ENCODE peak calls at places on chromosomes 4 and X, in five cellular contexts. One of them, this sample, is unnamed.

GRCh38 chr4:74056114-74056857 is 17.8 kb upstream of the CXCL3 start:
- DNase-seq in stimulated activated CD8-positive, alpha-beta memory T cell treated with anti-CD3 and anti-CD28 coated beads, Interleukin-7, amount 100 ng/mL, for 1 hour: no peak
- DNase-seq in naive thymus-derived CD8-positive, alpha-beta T cell: no peak
- DNase-seq in endothelial cell: no peak
- DNase-seq in Right ventricle myocardium superior: no peak
- DNase-seq in this sample: no peak

GRCh38 chr4:5635826-5636196 is 72.5 kb downstream of the EVC2 start:
- DNase-seq in naive thymus-derived CD8-positive, alpha-beta T cell: no peak
- DNase-seq in endothelial cell: no peak
- DNase-seq in Right ventricle myocardium superior: no peak
- DNase-seq in stimulated activated CD8-positive, alpha-beta memory T cell treated with anti-CD3 and anti-CD28 coated beads, Interleukin-7, amount 100 ng/mL, for 1 hour: no peak
- DNase-seq in this sample: no peak

GRCh38 chr4:87219648-87220093 is 747 bp downstream of the KLHL8 start:
- DNase-seq in stimulated activated CD8-positive, alpha-beta memory T cell treated with anti-CD3 and anti-CD28 coated beads, Interleukin-7, amount 100 ng/mL, for 1 hour: peak; percentile 8
- DNase-seq in naive thymus-derived CD8-positive, alpha-beta T cell: peak; percentile 42
- DNase-seq in endothelial cell: no peak
- DNase-seq in Right ventricle myocardium superior: peak; percentile 71
- DNase-seq in this sample: peak; percentile 48

GRCh38 chr4:151519728-151520415 is 110.9 kb downstream of the FHIP1A start:
- DNase-seq in stimulated activated CD8-positive, alpha-beta memory T cell treated with anti-CD3 and anti-CD28 coated beads, Interleukin-7, amount 100 ng/mL, for 1 hour: no peak
- DNase-seq in endothelial cell: no peak
- DNase-seq in Right ventricle myocardium superior: no peak
- DNase-seq in naive thymus-derived CD8-positive, alpha-beta T cell: no peak
- DNase-seq in this sample: no peak

GRCh38 chr4:121668368-121669162 is 28.2 kb downstream of the ANXA5 start:
- DNase-seq in naive thymus-derived CD8-positive, alpha-beta T cell: no peak
- DNase-seq in stimulated activated CD8-positive, alpha-beta memory T cell treated with anti-CD3 and anti-CD28 coated beads, Interleukin-7, amount 100 ng/mL, for 1 hour: no peak
- DNase-seq in Right ventricle myocardium superior: no peak
- DNase-seq in endothelial cell: no peak
- DNase-seq in this sample: no peak

GRCh38 chr4:97411352-97411751 is 731.9 kb downstream of the STPG2 start:
- DNase-seq in stimulated activated CD8-positive, alpha-beta memory T cell treated with anti-CD3 and anti-CD28 coated beads, Interleukin-7, amount 100 ng/mL, for 1 hour: no peak
- DNase-seq in naive thymus-derived CD8-positive, alpha-beta T cell: no peak
- DNase-seq in endothelial cell: no peak
- DNase-seq in Right ventricle myocardium superior: no peak
- DNase-seq in this sample: no peak

GRCh38 chrX:13250831-13251612 is 68.8 kb downstream of the ATXN3L start:
- DNase-seq in endothelial cell: peak; percentile 9
- DNase-seq in naive thymus-derived CD8-positive, alpha-beta T cell: no peak
- DNase-seq in Right ventricle myocardium superior: no peak
- DNase-seq in stimulated activated CD8-positive, alpha-beta memory T cell treated with anti-CD3 and anti-CD28 coated beads, Interleukin-7, amount 100 ng/mL, for 1 hour: no peak
- DNase-seq in this sample: no peak

GRCh38 chrX:41384041-41384705 is 50.2 kb downstream of the DDX3X start:
- DNase-seq in naive thymus-derived CD8-positive, alpha-beta T cell: peak; percentile 1
- DNase-seq in Right ventricle myocardium superior: peak; percentile 80
- DNase-seq in endothelial cell: no peak
- DNase-seq in stimulated activated CD8-positive, alpha-beta memory T cell treated with anti-CD3 and anti-CD28 coated beads, Interleukin-7, amount 100 ng/mL, for 1 hour: no peak
- DNase-seq in this sample: no peak

GRCh38 chrX:153688071-153688470 is 345 bp downstream of the SLC6A8 start:
- DNase-seq in endothelial cell: no peak
- DNase-seq in stimulated activated CD8-positive, alpha-beta memory T cell treated with anti-CD3 and anti-CD28 coated beads, Interleukin-7, amount 100 ng/mL, for 1 hour: no peak
- DNase-seq in Right ventricle myocardium superior: no peak
- DNase-seq in naive thymus-derived CD8-positive, alpha-beta T cell: no peak
- DNase-seq in this sample: no peak

GRCh38 chr4:29970626-29971025 is 749.5 kb upstream of the PCDH7 start:
- DNase-seq in stimulated activated CD8-positive, alpha-beta memory T cell treated with anti-CD3 and anti-CD28 coated beads, Interleukin-7, amount 100 ng/mL, for 1 hour: no peak
- DNase-seq in endothelial cell: peak; percentile 11
- DNase-seq in naive thymus-derived CD8-positive, alpha-beta T cell: no peak
- DNase-seq in Right ventricle myocardium superior: no peak
- DNase-seq in this sample: peak; percentile 35

GRCh38 chr4:113450681-113451080 is 310.9 kb downstream of the CAMK2D start:
- DNase-seq in endothelial cell: no peak
- DNase-seq in stimulated activated CD8-positive, alpha-beta memory T cell treated with anti-CD3 and anti-CD28 coated beads, Interleukin-7, amount 100 ng/mL, for 1 hour: no peak
- DNase-seq in Right ventricle myocardium superior: no peak
- DNase-seq in naive thymus-derived CD8-positive, alpha-beta T cell: no peak
- DNase-seq in this sample: no peak

GRCh38 chrX:27438937-27439336 is 24.2 kb downstream of the PPP4R3C start:
- DNase-seq in endothelial cell: no peak
- DNase-seq in Right ventricle myocardium superior: no peak
- DNase-seq in stimulated activated CD8-positive, alpha-beta memory T cell treated with anti-CD3 and anti-CD28 coated beads, Interleukin-7, amount 100 ng/mL, for 1 hour: no peak
- DNase-seq in naive thymus-derived CD8-positive, alpha-beta T cell: no peak
- DNase-seq in this sample: no peak

GRCh38 chr4:85953651-85954018 is 406.2 kb downstream of the MAPK10 start:
- DNase-seq in endothelial cell: no peak
- DNase-seq in Right ventricle myocardium superior: no peak
- DNase-seq in stimulated activated CD8-positive, alpha-beta memory T cell treated with anti-CD3 and anti-CD28 coated beads, Interleukin-7, amount 100 ng/mL, for 1 hour: no peak
- DNase-seq in naive thymus-derived CD8-positive, alpha-beta T cell: no peak
- DNase-seq in this sample: no peak

GRCh38 chr4:138672393-138672976 is 343.1 kb upstream of the NOCT start:
- DNase-seq in stimulated activated CD8-positive, alpha-beta memory T cell treated with anti-CD3 and anti-CD28 coated beads, Interleukin-7, amount 100 ng/mL, for 1 hour: no peak
- DNase-seq in endothelial cell: no peak
- DNase-seq in Right ventricle myocardium superior: no peak
- DNase-seq in naive thymus-derived CD8-positive, alpha-beta T cell: no peak
- DNase-seq in this sample: no peak

This sample was measured in WERI-Rb-1.